ENCODE peak calls at places on chromosome 14, in ten cellular contexts. Z, E, P, C, B, W, F, R, X and I are unnamed samples.

GRCh38 chr14:53391156-53391555 is 238.0 kb upstream of the DDHD1 start:
- DNase-seq in Z (no peak), E (no peak), P (peak; percentile 17), C (peak; percentile 41), B (peak; percentile 47), W (no peak), F (no peak), R (no peak), X (no peak), I (no peak)

GRCh38 chr14:73758392-73759182 is 44.4 kb upstream of the PNMA1 start:
- DNase-seq in Z (peak; percentile 94), E (peak; percentile 58), P (peak; percentile 74), C (no peak), B (peak; percentile 84), W (no peak), F (peak; percentile 73), R (no peak), X (peak; percentile 75), I (peak; percentile 92)

GRCh38 chr14:60845523-60845922 is 111.0 kb downstream of the MNAT1 start:
- DNase-seq in Z (peak; percentile 85), E (no peak), P (no peak), C (no peak), B (no peak), W (no peak), F (peak; percentile 16), R (no peak), X (no peak), I (no peak)

GRCh38 chr14:105467249-105467941 is 7.2 kb upstream of the CRIP2 start:
- DNase-seq in Z (no peak), E (no peak), P (no peak), C (no peak), B (no peak), W (no peak), F (no peak), R (no peak), X (no peak), I (no peak)

GRCh38 chr14:102683399-102684275 is 91.2 kb downstream of the RCOR1 start:
- DNase-seq in Z (no peak), E (no peak), P (no peak), C (no peak), B (no peak), W (no peak), F (no peak), R (no peak), X (no peak), I (peak; percentile 50)

GRCh38 chr14:100155049-100155621 is 4.3 kb downstream of the DEGS2 start:
- DNase-seq in Z (peak; percentile 33), E (peak; percentile 60), P (peak; percentile 23), C (no peak), B (peak; percentile 42), W (peak; percentile 12), F (no peak), R (no peak), X (peak; percentile 28), I (peak; percentile 60)

GRCh38 chr14:68783408-68784297 is 9.2 kb downstream of the ZFP36L1 start:
- DNase-seq in Z (no peak), E (no peak), P (no peak), C (no peak), B (no peak), W (no peak), F (no peak), R (no peak), X (no peak), I (peak; percentile 75)

GRCh38 chr14:58833634-58834378 is 196.0 kb downstream of the DACT1 start:
- DNase-seq in Z (no peak), E (no peak), P (no peak), C (no peak), B (no peak), W (no peak), F (no peak), R (no peak), X (no peak), I (no peak)

GRCh38 chr14:61488417-61488816 is 167.0 kb downstream of the PRKCH start:
- DNase-seq in Z (no peak), E (no peak), P (no peak), C (no peak), B (no peak), W (no peak), F (no peak), R (no peak), X (no peak), I (no peak)

GRCh38 chr14:85607571-85608219 is 77.8 kb downstream of the FLRT2 start:
- DNase-seq in Z (peak; percentile 92), E (no peak), P (peak; percentile 90), C (peak; percentile 79), B (peak; percentile 75), W (peak; percentile 60), F (no peak), R (no peak), X (no peak), I (no peak)

GRCh38 chr14:32708134-32708533 is 230.5 kb upstream of the NPAS3 start:
- DNase-seq in Z (no peak), E (no peak), P (no peak), C (no peak), B (no peak), W (no peak), F (no peak), R (no peak), X (peak; percentile 2), I (no peak)

GRCh38 chr14:32588448-32589320 is 259.6 kb downstream of the AKAP6 start:
- DNase-seq in Z (peak; percentile 5), E (no peak), P (peak; percentile 31), C (no peak), B (no peak), W (no peak), F (peak; percentile 31), R (no peak), X (peak; percentile 40), I (peak; percentile 44)

GRCh38 chr14:56195727-56196126 is 77.5 kb downstream of the PELI2 start:
- DNase-seq in Z (peak; percentile 73), E (peak; percentile 13), P (no peak), C (no peak), B (no peak), W (no peak), F (peak; percentile 91), R (no peak), X (peak; percentile 92), I (peak; percentile 43)

GRCh38 chr14:99158150-99158549 is 113.8 kb downstream of the BCL11B start:
- DNase-seq in Z (no peak), E (no peak), P (no peak), C (no peak), B (no peak), W (no peak), F (no peak), R (no peak), X (no peak), I (no peak)

GRCh38 chr14:90758028-90758889 is 58.0 kb downstream of the TTC7B start:
- DNase-seq in Z (peak; percentile 83), E (peak; percentile 98), P (peak; percentile 97), C (peak; percentile 36), B (peak; percentile 97), W (peak; percentile 71), F (peak; percentile 92), R (peak; percentile 45), X (peak; percentile 88), I (peak; percentile 96)

GRCh38 chr14:99194136-99194535 is 77.9 kb downstream of the BCL11B start:
- DNase-seq in Z (no peak), E (no peak), P (no peak), C (no peak), B (no peak), W (no peak), F (no peak), R (no peak), X (no peak), I (no peak)

GRCh38 chr14:61388976-61389576 is 67.7 kb downstream of the PRKCH start:
- DNase-seq in Z (no peak), E (no peak), P (no peak), C (no peak), B (no peak), W (no peak), F (no peak), R (no peak), X (no peak), I (no peak)

GRCh38 chr14:92520102-92520651 is 6.6 kb downstream of the RIN3 start:
- DNase-seq in Z (peak; percentile 86), E (no peak), P (no peak), C (no peak), B (no peak), W (no peak), F (no peak), R (no peak), X (no peak), I (no peak)

GRCh38 chr14:20381341-20381740 is 32.0 kb downstream of the TEP1 start:
- DNase-seq in Z (no peak), E (no peak), P (no peak), C (no peak), B (no peak), W (no peak), F (no peak), R (no peak), X (no peak), I (no peak)

GRCh38 chr14:85380891-85381290 is 149.1 kb upstream of the FLRT2 start:
- DNase-seq in Z (no peak), E (no peak), P (peak; percentile 44), C (no peak), B (no peak), W (no peak), F (no peak), R (no peak), X (no peak), I (no peak)

GRCh38 chr14:93014038-93015023 is 91.4 kb downstream of the CHGA start:
- DNase-seq in Z (no peak), E (no peak), P (no peak), C (no peak), B (no peak), W (no peak), F (no peak), R (no peak), X (no peak), I (no peak)

GRCh38 chr14:100767003-100767787 is 40.5 kb downstream of the DLK1 start:
- DNase-seq in Z (no peak), E (no peak), P (no peak), C (no peak), B (no peak), W (no peak), F (no peak), R (no peak), X (no peak), I (no peak)

GRCh38 chr14:100045687-100046344 is 19.4 kb upstream of the EVL start:
- DNase-seq in Z (no peak), E (no peak), P (peak; percentile 84), C (no peak), B (no peak), W (no peak), F (no peak), R (no peak), X (no peak), I (no peak)

GRCh38 chr14:99757331-99758070 is 35.7 kb upstream of the EML1 start:
- DNase-seq in Z (peak; percentile 15), E (no peak), P (peak; percentile 91), C (peak; percentile 99), B (peak; percentile 80), W (peak; percentile 87), F (no peak), R (no peak), X (no peak), I (no peak)

GRCh38 chr14:68634346-68634745 is 158.5 kb downstream of the ZFP36L1 start:
- DNase-seq in Z (no peak), E (no peak), P (no peak), C (no peak), B (no peak), W (no peak), F (no peak), R (no peak), X (no peak), I (peak; percentile 95)

GRCh38 chr14:76090611-76091010 is 61.1 kb upstream of the GPATCH2L start:
- DNase-seq in Z (no peak), E (no peak), P (peak; percentile 28), C (no peak), B (no peak), W (no peak), F (no peak), R (no peak), X (no peak), I (no peak)

GRCh38 chr14:35222324-35222723 is 69.9 kb upstream of the PSMA6 start:
- DNase-seq in Z (no peak), E (no peak), P (peak; percentile 34), C (no peak), B (no peak), W (no peak), F (no peak), R (no peak), X (no peak), I (no peak)

GRCh38 chr14:104395276-104395675 is 184.3 kb upstream of the C14orf180 start:
- DNase-seq in Z (no peak), E (no peak), P (no peak), C (no peak), B (no peak), W (no peak), F (no peak), R (no peak), X (no peak), I (no peak)